ENCODE peak calls at places on chromosomes 13 and 19, in seven cellular contexts. One of them, this sample, is unnamed.

GRCh38 chr19:58001895-58002369 is 688 bp downstream of the ZNF606 start:
- DNase-seq in stimulated activated CD4-positive, alpha-beta T cell treated with anti-CD3 and anti-CD28 coated beads, Interleukin-4, amount 100 ng/mL, for 1 hour: no peak
- DNase-seq in posterior cingulate gyrus: no peak
- DNase-seq in A549: no peak
- DNase-seq in T-cell: no peak
- DNase-seq in NCI-H748 treated with DMSO at 0.1 percent for 48 hours: no peak
- DNase-seq in CD8-positive, alpha-beta T cell: peak; percentile 30
- DNase-seq in this sample: no peak

GRCh38 chr13:51027644-51028043 is 83.4 kb downstream of the C13orf42 start:
- DNase-seq in posterior cingulate gyrus: no peak
- DNase-seq in A549: no peak
- DNase-seq in CD8-positive, alpha-beta T cell: no peak
- DNase-seq in NCI-H748 treated with DMSO at 0.1 percent for 48 hours: no peak
- DNase-seq in stimulated activated CD4-positive, alpha-beta T cell treated with anti-CD3 and anti-CD28 coated beads, Interleukin-4, amount 100 ng/mL, for 1 hour: no peak
- DNase-seq in T-cell: no peak
- DNase-seq in this sample: no peak

GRCh38 chr13:30235206-30235605 is 72.1 kb downstream of the KATNAL1 start:
- DNase-seq in posterior cingulate gyrus: no peak
- DNase-seq in T-cell: no peak
- DNase-seq in A549: no peak
- DNase-seq in CD8-positive, alpha-beta T cell: no peak
- DNase-seq in NCI-H748 treated with DMSO at 0.1 percent for 48 hours: no peak
- DNase-seq in stimulated activated CD4-positive, alpha-beta T cell treated with anti-CD3 and anti-CD28 coated beads, Interleukin-4, amount 100 ng/mL, for 1 hour: no peak
- DNase-seq in this sample: no peak

GRCh38 chr19:48554385-48555091 is 2.6 kb downstream of the SULT2B1 start:
- DNase-seq in stimulated activated CD4-positive, alpha-beta T cell treated with anti-CD3 and anti-CD28 coated beads, Interleukin-4, amount 100 ng/mL, for 1 hour: no peak
- DNase-seq in CD8-positive, alpha-beta T cell: no peak
- DNase-seq in A549: peak; percentile 85
- DNase-seq in posterior cingulate gyrus: no peak
- DNase-seq in NCI-H748 treated with DMSO at 0.1 percent for 48 hours: no peak
- DNase-seq in T-cell: no peak
- DNase-seq in this sample: no peak

GRCh38 chr13:111597041-111598017 is 276.9 kb downstream of the TEX29 start:
- DNase-seq in T-cell: no peak
- DNase-seq in NCI-H748 treated with DMSO at 0.1 percent for 48 hours: peak; percentile 37
- DNase-seq in A549: no peak
- DNase-seq in stimulated activated CD4-positive, alpha-beta T cell treated with anti-CD3 and anti-CD28 coated beads, Interleukin-4, amount 100 ng/mL, for 1 hour: no peak
- DNase-seq in posterior cingulate gyrus: no peak
- DNase-seq in CD8-positive, alpha-beta T cell: no peak
- DNase-seq in this sample: no peak

GRCh38 chr19:13951799-13952153 is 533 bp upstream of the DCAF15 start:
- DNase-seq in stimulated activated CD4-positive, alpha-beta T cell treated with anti-CD3 and anti-CD28 coated beads, Interleukin-4, amount 100 ng/mL, for 1 hour: no peak
- DNase-seq in CD8-positive, alpha-beta T cell: no peak
- DNase-seq in posterior cingulate gyrus: no peak
- DNase-seq in NCI-H748 treated with DMSO at 0.1 percent for 48 hours: no peak
- DNase-seq in T-cell: no peak
- DNase-seq in A549: no peak
- DNase-seq in this sample: no peak

GRCh38 chr19:47122359-47123335 is 8.0 kb upstream of the SAE1 start:
- DNase-seq in T-cell: no peak
- DNase-seq in NCI-H748 treated with DMSO at 0.1 percent for 48 hours: no peak
- DNase-seq in CD8-positive, alpha-beta T cell: no peak
- DNase-seq in posterior cingulate gyrus: no peak
- DNase-seq in stimulated activated CD4-positive, alpha-beta T cell treated with anti-CD3 and anti-CD28 coated beads, Interleukin-4, amount 100 ng/mL, for 1 hour: no peak
- DNase-seq in A549: no peak
- DNase-seq in this sample: no peak

GRCh38 chr19:49104229-49104864 is 9.8 kb upstream of the LIN7B start:
- DNase-seq in posterior cingulate gyrus: no peak
- DNase-seq in A549: no peak
- DNase-seq in T-cell: no peak
- DNase-seq in stimulated activated CD4-positive, alpha-beta T cell treated with anti-CD3 and anti-CD28 coated beads, Interleukin-4, amount 100 ng/mL, for 1 hour: no peak
- DNase-seq in CD8-positive, alpha-beta T cell: no peak
- DNase-seq in NCI-H748 treated with DMSO at 0.1 percent for 48 hours: no peak
- DNase-seq in this sample: no peak

GRCh38 chr13:40787062-40787461 is 2.3 kb upstream of the SLC25A15 start:
- DNase-seq in T-cell: no peak
- DNase-seq in A549: no peak
- DNase-seq in CD8-positive, alpha-beta T cell: no peak
- DNase-seq in NCI-H748 treated with DMSO at 0.1 percent for 48 hours: no peak
- DNase-seq in posterior cingulate gyrus: no peak
- DNase-seq in stimulated activated CD4-positive, alpha-beta T cell treated with anti-CD3 and anti-CD28 coated beads, Interleukin-4, amount 100 ng/mL, for 1 hour: no peak
- DNase-seq in this sample: no peak

GRCh38 chr19:44677019-44677809 is 5.9 kb downstream of the CEACAM19 start:
- DNase-seq in stimulated activated CD4-positive, alpha-beta T cell treated with anti-CD3 and anti-CD28 coated beads, Interleukin-4, amount 100 ng/mL, for 1 hour: no peak
- DNase-seq in posterior cingulate gyrus: no peak
- DNase-seq in T-cell: no peak
- DNase-seq in A549: peak; percentile 89
- DNase-seq in CD8-positive, alpha-beta T cell: no peak
- DNase-seq in NCI-H748 treated with DMSO at 0.1 percent for 48 hours: no peak
- DNase-seq in this sample: peak; percentile 57

GRCh38 chr19:47644199-47644598 is 35.3 kb downstream of the BICRA start:
- DNase-seq in CD8-positive, alpha-beta T cell: no peak
- DNase-seq in stimulated activated CD4-positive, alpha-beta T cell treated with anti-CD3 and anti-CD28 coated beads, Interleukin-4, amount 100 ng/mL, for 1 hour: no peak
- DNase-seq in posterior cingulate gyrus: no peak
- DNase-seq in T-cell: no peak
- DNase-seq in NCI-H748 treated with DMSO at 0.1 percent for 48 hours: no peak
- DNase-seq in A549: no peak
- DNase-seq in this sample: no peak

GRCh38 chr19:42427313-42427712 is at the start of gene LIPE:
- DNase-seq in T-cell: no peak
- DNase-seq in A549: no peak
- DNase-seq in stimulated activated CD4-positive, alpha-beta T cell treated with anti-CD3 and anti-CD28 coated beads, Interleukin-4, amount 100 ng/mL, for 1 hour: no peak
- DNase-seq in posterior cingulate gyrus: no peak
- DNase-seq in CD8-positive, alpha-beta T cell: no peak
- DNase-seq in NCI-H748 treated with DMSO at 0.1 percent for 48 hours: no peak
- DNase-seq in this sample: no peak

GRCh38 chr13:112776354-112776753 is 86.5 kb downstream of the ATP11A start:
- DNase-seq in A549: no peak
- DNase-seq in T-cell: no peak
- DNase-seq in CD8-positive, alpha-beta T cell: no peak
- DNase-seq in stimulated activated CD4-positive, alpha-beta T cell treated with anti-CD3 and anti-CD28 coated beads, Interleukin-4, amount 100 ng/mL, for 1 hour: no peak
- DNase-seq in NCI-H748 treated with DMSO at 0.1 percent for 48 hours: no peak
- DNase-seq in posterior cingulate gyrus: no peak
- DNase-seq in this sample: no peak

GRCh38 chr19:47848871-47849473 is 10.1 kb upstream of the TPRX2 start:
- DNase-seq in posterior cingulate gyrus: no peak
- DNase-seq in A549: peak; percentile 47
- DNase-seq in T-cell: no peak
- DNase-seq in stimulated activated CD4-positive, alpha-beta T cell treated with anti-CD3 and anti-CD28 coated beads, Interleukin-4, amount 100 ng/mL, for 1 hour: peak; percentile 32
- DNase-seq in NCI-H748 treated with DMSO at 0.1 percent for 48 hours: no peak
- DNase-seq in CD8-positive, alpha-beta T cell: peak; percentile 30
- DNase-seq in this sample: no peak

GRCh38 chr13:26050568-26051230 is 1.1 kb downstream of the SHISA2 start:
- DNase-seq in NCI-H748 treated with DMSO at 0.1 percent for 48 hours: peak; percentile 78
- DNase-seq in A549: no peak
- DNase-seq in CD8-positive, alpha-beta T cell: peak; percentile 14
- DNase-seq in stimulated activated CD4-positive, alpha-beta T cell treated with anti-CD3 and anti-CD28 coated beads, Interleukin-4, amount 100 ng/mL, for 1 hour: peak; percentile 13
- DNase-seq in posterior cingulate gyrus: peak; percentile 28
- DNase-seq in T-cell: peak; percentile 5
- DNase-seq in this sample: peak; percentile 42

GRCh38 chr13:80547341-80547740 is 206.4 kb upstream of the SPRY2 start:
- DNase-seq in T-cell: no peak
- DNase-seq in posterior cingulate gyrus: no peak
- DNase-seq in stimulated activated CD4-positive, alpha-beta T cell treated with anti-CD3 and anti-CD28 coated beads, Interleukin-4, amount 100 ng/mL, for 1 hour: no peak
- DNase-seq in CD8-positive, alpha-beta T cell: no peak
- DNase-seq in A549: no peak
- DNase-seq in NCI-H748 treated with DMSO at 0.1 percent for 48 hours: no peak
- DNase-seq in this sample: peak; percentile 78

GRCh38 chr13:110471156-110471832 is 90.2 kb downstream of the RAB20 start:
- DNase-seq in stimulated activated CD4-positive, alpha-beta T cell treated with anti-CD3 and anti-CD28 coated beads, Interleukin-4, amount 100 ng/mL, for 1 hour: no peak
- DNase-seq in T-cell: no peak
- DNase-seq in A549: no peak
- DNase-seq in NCI-H748 treated with DMSO at 0.1 percent for 48 hours: no peak
- DNase-seq in posterior cingulate gyrus: no peak
- DNase-seq in CD8-positive, alpha-beta T cell: no peak
- DNase-seq in this sample: no peak

GRCh38 chr13:98906746-98907502 is 70.9 kb downstream of the DOCK9 start:
- DNase-seq in T-cell: no peak
- DNase-seq in CD8-positive, alpha-beta T cell: no peak
- DNase-seq in NCI-H748 treated with DMSO at 0.1 percent for 48 hours: no peak
- DNase-seq in stimulated activated CD4-positive, alpha-beta T cell treated with anti-CD3 and anti-CD28 coated beads, Interleukin-4, amount 100 ng/mL, for 1 hour: no peak
- DNase-seq in A549: no peak
- DNase-seq in posterior cingulate gyrus: no peak
- DNase-seq in this sample: no peak

GRCh38 chr13:111981006-111981405 is 85.9 kb upstream of the SOX1 start:
- DNase-seq in A549: no peak
- DNase-seq in NCI-H748 treated with DMSO at 0.1 percent for 48 hours: no peak
- DNase-seq in CD8-positive, alpha-beta T cell: no peak
- DNase-seq in stimulated activated CD4-positive, alpha-beta T cell treated with anti-CD3 and anti-CD28 coated beads, Interleukin-4, amount 100 ng/mL, for 1 hour: no peak
- DNase-seq in T-cell: no peak
- DNase-seq in posterior cingulate gyrus: no peak
- DNase-seq in this sample: no peak

GRCh38 chr13:38685974-38686571 is 804 bp upstream of the FREM2 start:
- DNase-seq in A549: no peak
- DNase-seq in CD8-positive, alpha-beta T cell: no peak
- DNase-seq in T-cell: no peak
- DNase-seq in NCI-H748 treated with DMSO at 0.1 percent for 48 hours: peak; percentile 77
- DNase-seq in stimulated activated CD4-positive, alpha-beta T cell treated with anti-CD3 and anti-CD28 coated beads, Interleukin-4, amount 100 ng/mL, for 1 hour: no peak
- DNase-seq in posterior cingulate gyrus: no peak
- DNase-seq in this sample: no peak

GRCh38 chr13:31301119-31301518 is 101.3 kb downstream of the B3GLCT start:
- DNase-seq in NCI-H748 treated with DMSO at 0.1 percent for 48 hours: no peak
- DNase-seq in CD8-positive, alpha-beta T cell: no peak
- DNase-seq in posterior cingulate gyrus: no peak
- DNase-seq in A549: no peak
- DNase-seq in T-cell: no peak
- DNase-seq in stimulated activated CD4-positive, alpha-beta T cell treated with anti-CD3 and anti-CD28 coated beads, Interleukin-4, amount 100 ng/mL, for 1 hour: no peak
- DNase-seq in this sample: no peak

GRCh38 chr13:71619096-71619495 is 247.9 kb downstream of the DACH1 start:
- DNase-seq in A549: no peak
- DNase-seq in stimulated activated CD4-positive, alpha-beta T cell treated with anti-CD3 and anti-CD28 coated beads, Interleukin-4, amount 100 ng/mL, for 1 hour: no peak
- DNase-seq in NCI-H748 treated with DMSO at 0.1 percent for 48 hours: no peak
- DNase-seq in posterior cingulate gyrus: no peak
- DNase-seq in T-cell: no peak
- DNase-seq in CD8-positive, alpha-beta T cell: no peak
- DNase-seq in this sample: no peak

GRCh38 chr13:61954092-61954491 is 538.4 kb upstream of the PCDH20 start:
- DNase-seq in T-cell: no peak
- DNase-seq in CD8-positive, alpha-beta T cell: no peak
- DNase-seq in stimulated activated CD4-positive, alpha-beta T cell treated with anti-CD3 and anti-CD28 coated beads, Interleukin-4, amount 100 ng/mL, for 1 hour: no peak
- DNase-seq in NCI-H748 treated with DMSO at 0.1 percent for 48 hours: peak; percentile 48
- DNase-seq in posterior cingulate gyrus: no peak
- DNase-seq in A549: no peak
- DNase-seq in this sample: peak; percentile 60

GRCh38 chr13:29587645-29588044 is 7.8 kb downstream of the SLC7A1 start:
- DNase-seq in NCI-H748 treated with DMSO at 0.1 percent for 48 hours: no peak
- DNase-seq in T-cell: no peak
- DNase-seq in posterior cingulate gyrus: no peak
- DNase-seq in stimulated activated CD4-positive, alpha-beta T cell treated with anti-CD3 and anti-CD28 coated beads, Interleukin-4, amount 100 ng/mL, for 1 hour: no peak
- DNase-seq in CD8-positive, alpha-beta T cell: no peak
- DNase-seq in A549: no peak
- DNase-seq in this sample: no peak

GRCh38 chr19:48244289-48244688 is 11.4 kb downstream of the CARD8 start:
- DNase-seq in stimulated activated CD4-positive, alpha-beta T cell treated with anti-CD3 and anti-CD28 coated beads, Interleukin-4, amount 100 ng/mL, for 1 hour: peak; percentile 9
- DNase-seq in posterior cingulate gyrus: no peak
- DNase-seq in A549: no peak
- DNase-seq in CD8-positive, alpha-beta T cell: peak; percentile 49
- DNase-seq in T-cell: peak; percentile 9
- DNase-seq in NCI-H748 treated with DMSO at 0.1 percent for 48 hours: no peak
- DNase-seq in this sample: peak; percentile 82

GRCh38 chr19:16330368-16330801 is 5.8 kb downstream of the KLF2 start:
- DNase-seq in posterior cingulate gyrus: no peak
- DNase-seq in T-cell: peak; percentile 90
- DNase-seq in NCI-H748 treated with DMSO at 0.1 percent for 48 hours: no peak
- DNase-seq in CD8-positive, alpha-beta T cell: peak; percentile 95
- DNase-seq in A549: peak; percentile 72
- DNase-seq in stimulated activated CD4-positive, alpha-beta T cell treated with anti-CD3 and anti-CD28 coated beads, Interleukin-4, amount 100 ng/mL, for 1 hour: peak; percentile 94
- DNase-seq in this sample: peak; percentile 81

GRCh38 chr19:7223429-7223828 is 70.8 kb downstream of the INSR start:
- DNase-seq in CD8-positive, alpha-beta T cell: no peak
- DNase-seq in A549: no peak
- DNase-seq in T-cell: no peak
- DNase-seq in posterior cingulate gyrus: no peak
- DNase-seq in NCI-H748 treated with DMSO at 0.1 percent for 48 hours: no peak
- DNase-seq in stimulated activated CD4-positive, alpha-beta T cell treated with anti-CD3 and anti-CD28 coated beads, Interleukin-4, amount 100 ng/mL, for 1 hour: no peak
- DNase-seq in this sample: no peak

GRCh38 chr19:15316498-15316897 is 15.8 kb downstream of the BRD4 start:
- DNase-seq in NCI-H748 treated with DMSO at 0.1 percent for 48 hours: no peak
- DNase-seq in posterior cingulate gyrus: no peak
- DNase-seq in CD8-positive, alpha-beta T cell: no peak
- DNase-seq in stimulated activated CD4-positive, alpha-beta T cell treated with anti-CD3 and anti-CD28 coated beads, Interleukin-4, amount 100 ng/mL, for 1 hour: no peak
- DNase-seq in A549: no peak
- DNase-seq in T-cell: no peak
- DNase-seq in this sample: no peak

GRCh38 chr19:7888145-7888825 is at the start of gene LRRC8E:
- DNase-seq in posterior cingulate gyrus: no peak
- DNase-seq in CD8-positive, alpha-beta T cell: peak; percentile 38
- DNase-seq in T-cell: no peak
- DNase-seq in stimulated activated CD4-positive, alpha-beta T cell treated with anti-CD3 and anti-CD28 coated beads, Interleukin-4, amount 100 ng/mL, for 1 hour: peak; percentile 62
- DNase-seq in A549: peak; percentile 62
- DNase-seq in NCI-H748 treated with DMSO at 0.1 percent for 48 hours: no peak
- DNase-seq in this sample: peak; percentile 33

GRCh38 chr19:50281491-50281890 is 47.7 kb downstream of the KCNC3 start:
- DNase-seq in A549: no peak
- DNase-seq in CD8-positive, alpha-beta T cell: no peak
- DNase-seq in stimulated activated CD4-positive, alpha-beta T cell treated with anti-CD3 and anti-CD28 coated beads, Interleukin-4, amount 100 ng/mL, for 1 hour: no peak
- DNase-seq in posterior cingulate gyrus: no peak
- DNase-seq in T-cell: no peak
- DNase-seq in NCI-H748 treated with DMSO at 0.1 percent for 48 hours: no peak
- DNase-seq in this sample: no peak

GRCh38 chr13:45564108-45564507 is 51.4 kb downstream of the ERICH6B start:
- DNase-seq in stimulated activated CD4-positive, alpha-beta T cell treated with anti-CD3 and anti-CD28 coated beads, Interleukin-4, amount 100 ng/mL, for 1 hour: no peak
- DNase-seq in CD8-positive, alpha-beta T cell: no peak
- DNase-seq in A549: no peak
- DNase-seq in posterior cingulate gyrus: no peak
- DNase-seq in NCI-H748 treated with DMSO at 0.1 percent for 48 hours: no peak
- DNase-seq in T-cell: no peak
- DNase-seq in this sample: peak; percentile 7

GRCh38 chr13:38814331-38814730 is 127.5 kb downstream of the FREM2 start:
- DNase-seq in CD8-positive, alpha-beta T cell: no peak
- DNase-seq in NCI-H748 treated with DMSO at 0.1 percent for 48 hours: no peak
- DNase-seq in A549: no peak
- DNase-seq in stimulated activated CD4-positive, alpha-beta T cell treated with anti-CD3 and anti-CD28 coated beads, Interleukin-4, amount 100 ng/mL, for 1 hour: no peak
- DNase-seq in posterior cingulate gyrus: no peak
- DNase-seq in T-cell: no peak
- DNase-seq in this sample: no peak

GRCh38 chr19:17138937-17139598 is 63.5 kb downstream of the MYO9B start:
- DNase-seq in NCI-H748 treated with DMSO at 0.1 percent for 48 hours: no peak
- DNase-seq in stimulated activated CD4-positive, alpha-beta T cell treated with anti-CD3 and anti-CD28 coated beads, Interleukin-4, amount 100 ng/mL, for 1 hour: no peak
- DNase-seq in CD8-positive, alpha-beta T cell: no peak
- DNase-seq in A549: no peak
- DNase-seq in posterior cingulate gyrus: no peak
- DNase-seq in T-cell: no peak
- DNase-seq in this sample: no peak

GRCh38 chr19:45162464-45163143 is 1.8 kb upstream of the NKPD1 start:
- DNase-seq in NCI-H748 treated with DMSO at 0.1 percent for 48 hours: no peak
- DNase-seq in posterior cingulate gyrus: no peak
- DNase-seq in A549: no peak
- DNase-seq in CD8-positive, alpha-beta T cell: no peak
- DNase-seq in T-cell: no peak
- DNase-seq in stimulated activated CD4-positive, alpha-beta T cell treated with anti-CD3 and anti-CD28 coated beads, Interleukin-4, amount 100 ng/mL, for 1 hour: no peak
- DNase-seq in this sample: no peak

GRCh38 chr13:79741006-79741405 is 260.1 kb downstream of the NDFIP2 start:
- DNase-seq in A549: no peak
- DNase-seq in NCI-H748 treated with DMSO at 0.1 percent for 48 hours: no peak
- DNase-seq in T-cell: no peak
- DNase-seq in posterior cingulate gyrus: no peak
- DNase-seq in CD8-positive, alpha-beta T cell: no peak
- DNase-seq in stimulated activated CD4-positive, alpha-beta T cell treated with anti-CD3 and anti-CD28 coated beads, Interleukin-4, amount 100 ng/mL, for 1 hour: no peak
- DNase-seq in this sample: no peak

GRCh38 chr13:98717256-98717655 is 35.2 kb downstream of the SLC15A1 start:
- DNase-seq in stimulated activated CD4-positive, alpha-beta T cell treated with anti-CD3 and anti-CD28 coated beads, Interleukin-4, amount 100 ng/mL, for 1 hour: no peak
- DNase-seq in T-cell: no peak
- DNase-seq in posterior cingulate gyrus: no peak
- DNase-seq in A549: no peak
- DNase-seq in NCI-H748 treated with DMSO at 0.1 percent for 48 hours: no peak
- DNase-seq in CD8-positive, alpha-beta T cell: no peak
- DNase-seq in this sample: no peak

GRCh38 chr13:110365876-110366275 is 58.8 kb downstream of the COL4A2 start:
- DNase-seq in stimulated activated CD4-positive, alpha-beta T cell treated with anti-CD3 and anti-CD28 coated beads, Interleukin-4, amount 100 ng/mL, for 1 hour: no peak
- DNase-seq in NCI-H748 treated with DMSO at 0.1 percent for 48 hours: no peak
- DNase-seq in T-cell: no peak
- DNase-seq in CD8-positive, alpha-beta T cell: no peak
- DNase-seq in A549: no peak
- DNase-seq in posterior cingulate gyrus: no peak
- DNase-seq in this sample: no peak

GRCh38 chr13:114142137-114142550 is 9.7 kb upstream of the RASA3 start:
- DNase-seq in CD8-positive, alpha-beta T cell: no peak
- DNase-seq in posterior cingulate gyrus: no peak
- DNase-seq in T-cell: no peak
- DNase-seq in NCI-H748 treated with DMSO at 0.1 percent for 48 hours: no peak
- DNase-seq in A549: no peak
- DNase-seq in stimulated activated CD4-positive, alpha-beta T cell treated with anti-CD3 and anti-CD28 coated beads, Interleukin-4, amount 100 ng/mL, for 1 hour: no peak
- DNase-seq in this sample: no peak